ENCODE peak calls at places on chromosomes 6 and 20, in five cellular contexts. E, S, T, R and Z are unnamed samples. For H3K9me3, the result is how much of the 10 kb centered on the place peaks cover.

GRCh38 chr6:121522265-121522664 is 86.8 kb downstream of the GJA1 start:
- DNase-seq in E (peak), T (no peak), S (no peak), R (no peak), Z (no peak)

GRCh38 chr6:36642913-36643817 is 35.3 kb upstream of the CDKN1A start:
- DNase-seq in T (peak), E (peak), S (peak), R (peak), Z (no peak)

GRCh38 chr6:20173833-20174796 is 38.2 kb downstream of the MBOAT1 start:
- DNase-seq in E (no peak), S (no peak), T (no peak), R (no peak), Z (no peak)

GRCh38 chr20:51190783-51191180 is 167.9 kb upstream of the KCNG1 start:
- DNase-seq in E (no peak), R (no peak), S (no peak), T (no peak), Z (no peak)

GRCh38 chr20:54025166-54025835 is 45.1 kb downstream of the BCAS1 start:
- DNase-seq in R (no peak), T (no peak), S (no peak), E (peak), Z (no peak)

GRCh38 chr6:56995347-56995746 is 40.4 kb downstream of the BEND6 start:
- DNase-seq in S (no peak), R (no peak), T (no peak), E (no peak), Z (no peak)

GRCh38 chr6:146813554-146813953 is 214.8 kb downstream of the ADGB start:
- DNase-seq in S (no peak), R (no peak), T (no peak), E (peak), Z (no peak)

GRCh38 chr6:168124921-168125320 is 45.9 kb upstream of the FRMD1 start:
- DNase-seq in R (no peak), T (peak), E (no peak), S (no peak), Z (peak)

GRCh38 chr20:50672400-50673145 is 18.8 kb downstream of the RIPOR3 start:
- DNase-seq in T (no peak), E (no peak), R (no peak), S (no peak), Z (no peak)

GRCh38 chr6:136465766-136466303 is 84.4 kb downstream of the MAP7 start:
- DNase-seq in R (no peak), E (peak), T (no peak), S (no peak), Z (no peak)

GRCh38 chr6:132330759-132331158 is 70.5 kb downstream of the MOXD1 start:
- DNase-seq in T (no peak), S (no peak), R (no peak), E (no peak), Z (no peak)

GRCh38 chr6:154480144-154480639 is 30.3 kb downstream of the CNKSR3 start:
- DNase-seq in R (no peak), T (no peak), S (no peak), E (no peak), Z (no peak)

GRCh38 chr6:80872194-80872950 is 765.9 kb downstream of the BCKDHB start:
- DNase-seq in R (peak), T (no peak), E (peak), S (no peak), Z (no peak)

GRCh38 chr20:63238491-63239126 is 2.9 kb downstream of the BIRC7 start:
- DNase-seq in T (no peak), E (no peak), S (no peak), R (no peak), Z (no peak)
- H3K27ac ChIP-seq in T (no peak), E (no peak), S (no peak), R (no peak), Z (no peak)

GRCh38 chr6:53064726-53065265 is 408 bp upstream of the FBXO9 start:
- DNase-seq in T (peak), S (peak), R (peak), E (peak), Z (peak)
- TF ChIP-seq CTCF in T (no peak), S (peak), R (peak), E (no peak), Z (no peak)

GRCh38 chr20:30611239-30611984 is 646.1 kb upstream of the DEFB115 start:
- DNase-seq in E (no peak), R (peak), S (no peak), T (no peak), Z (no peak)
- H3K9me3 ChIP-seq in E (under half), R (under half), S (under half), T (under half), Z (under half)

GRCh38 chr6:30889921-30890645 is 5.8 kb downstream of the DDR1 start:
- DNase-seq in R (no peak), T (peak), S (no peak), E (no peak), Z (no peak)

GRCh38 chr6:30891450-30891723 is 7.1 kb downstream of the DDR1 start:
- DNase-seq in R (no peak), S (no peak), E (no peak), T (no peak), Z (no peak)

GRCh38 chr6:30889138-30889885 is 5.0 kb downstream of the DDR1 start:
- DNase-seq in R (no peak), T (no peak), S (no peak), E (no peak), Z (no peak)

GRCh38 chr6:30891816-30892553 is 7.7 kb downstream of the DDR1 start:
- DNase-seq in E (no peak), R (no peak), T (no peak), S (no peak), Z (no peak)

GRCh38 chr6:30890646-30891449 is 6.5 kb downstream of the DDR1 start:
- DNase-seq in E (no peak), S (no peak), R (no peak), T (no peak), Z (no peak)
- H3K27ac ChIP-seq in E (no peak), S (no peak), R (no peak), T (peak), Z (no peak)

GRCh38 chr6:142975272-142975805 is 30.4 kb upstream of the HIVEP2 start:
- DNase-seq in S (no peak), R (no peak), T (no peak), E (no peak), Z (no peak)
- TF ChIP-seq CTCF in S (no peak), R (no peak), T (no peak), E (no peak), Z (no peak)